ENCODE peak calls at places on chromosomes 7 and 10, in four cellular contexts. I is GM12878, P is IMR-90, O is K562. Y is an unnamed sample.

GRCh38 chr7:158329014-158329610 is 258.5 kb downstream of the PTPRN2 start:
- DNase-seq in I (no peak), P (no peak), O (no peak), Y (no peak)

GRCh38 chr10:65931291-65932080 is 994.4 kb upstream of the LRRTM3 start:
- DNase-seq in I (no peak), P (no peak), O (no peak), Y (peak; percentile 8)

GRCh38 chr10:28722065-28722803 is 44.9 kb downstream of the BAMBI start:
- DNase-seq in I (no peak), P (peak; percentile 40), O (no peak), Y (peak; percentile 36)

GRCh38 chr7:141460781-141461715 is 90.2 kb upstream of the AGK start:
- DNase-seq in I (no peak), P (no peak), O (no peak), Y (no peak)

GRCh38 chr7:99392659-99393362 is 15.6 kb downstream of the PDAP1 start:
- DNase-seq in I (no peak), P (no peak), O (peak; percentile 77), Y (peak; percentile 50)

GRCh38 chr10:93261961-93262610 is 188.4 kb downstream of the CYP26A1 start:
- DNase-seq in I (no peak), P (peak; percentile 58), O (no peak), Y (peak; percentile 21)

GRCh38 chr7:120054376-120055100 is 218.4 kb upstream of the KCND2 start:
- DNase-seq in I (no peak), P (no peak), O (no peak), Y (no peak)

GRCh38 chr10:96124230-96125141 is 5.6 kb upstream of the ZNF518A start:
- DNase-seq in I (no peak), P (peak; percentile 36), O (peak; percentile 79), Y (peak; percentile 37)

GRCh38 chr10:60868946-60869345 is 75.0 kb downstream of the RHOBTB1 start:
- DNase-seq in I (no peak), P (no peak), O (no peak), Y (no peak)

GRCh38 chr10:104435822-104436221 is 82.2 kb downstream of the CFAP58 start:
- DNase-seq in I (no peak), P (peak; percentile 4), O (no peak), Y (no peak)

GRCh38 chr10:110511734-110512449 is 14.2 kb downstream of the DUSP5 start:
- DNase-seq in I (no peak), P (no peak), O (no peak), Y (peak; percentile 85)

GRCh38 chr10:46255696-46256355 is 31.0 kb upstream of the ANTXRL start:
- DNase-seq in I (no peak), P (peak; percentile 12), O (peak; percentile 80), Y (peak; percentile 58)

GRCh38 chr7:3264693-3265339 is 36.2 kb upstream of the SDK1 start:
- DNase-seq in I (no peak), P (no peak), O (no peak), Y (no peak)

GRCh38 chr7:44793919-44794715 is 2.4 kb upstream of the PPIA start:
- DNase-seq in I (no peak), P (peak; percentile 33), O (no peak), Y (no peak)

GRCh38 chr7:35823440-35823839 is 22.6 kb downstream of the SEPTIN7 start:
- DNase-seq in I (no peak), P (no peak), O (no peak), Y (no peak)

GRCh38 chr10:36441557-36441956 is 683.8 kb upstream of the ANKRD30A start:
- DNase-seq in I (no peak), P (no peak), O (no peak), Y (peak; percentile 65)

GRCh38 chr7:54932818-54933543 is 85.8 kb upstream of the EGFR start:
- DNase-seq in I (no peak), P (peak; percentile 66), O (no peak), Y (peak; percentile 28)

GRCh38 chr10:124243702-124244121 is 150.3 kb upstream of the CHST15 start:
- DNase-seq in I (no peak), P (no peak), O (no peak), Y (no peak)

GRCh38 chr7:7701513-7701912 is 16.9 kb downstream of the RPA3 start:
- DNase-seq in I (no peak), P (no peak), O (no peak), Y (no peak)

GRCh38 chr7:128831994-128832879 is 2.0 kb downstream of the FLNC start:
- DNase-seq in I (no peak), P (peak; percentile 30), O (peak; percentile 95), Y (peak; percentile 29)

GRCh38 chr7:38102486-38102885 is 75.6 kb upstream of the STARD3NL start:
- DNase-seq in I (no peak), P (peak; percentile 1), O (no peak), Y (peak; percentile 27)

GRCh38 chr10:72049969-72050781 is 38.2 kb downstream of the SPOCK2 start:
- DNase-seq in I (no peak), P (no peak), O (no peak), Y (no peak)

GRCh38 chr7:151426486-151426905 is 13.4 kb downstream of the CRYGN start:
- DNase-seq in I (no peak), P (peak; percentile 93), O (no peak), Y (peak; percentile 47)

GRCh38 chr7:428896-429827 is 90.5 kb downstream of the PDGFA start:
- DNase-seq in I (no peak), P (no peak), O (no peak), Y (no peak)

GRCh38 chr7:78301361-78301760 is 502.8 kb downstream of the PHTF2 start:
- DNase-seq in I (no peak), P (peak; percentile 56), O (no peak), Y (no peak)

GRCh38 chr7:39510738-39511372 is 55.3 kb upstream of the YAE1 start:
- DNase-seq in I (no peak), P (peak; percentile 45), O (no peak), Y (no peak)

GRCh38 chr10:34504534-34504933 is 310.6 kb downstream of the PARD3 start:
- DNase-seq in I (no peak), P (peak; percentile 71), O (peak; percentile 16), Y (peak; percentile 19)

GRCh38 chr7:43792471-43792870 is 34.0 kb downstream of the BLVRA start:
- DNase-seq in I (no peak), P (no peak), O (no peak), Y (no peak)
- TF ChIP-seq FOS in I (no peak), P (no peak), O (no peak), Y (no peak)

DNA sequence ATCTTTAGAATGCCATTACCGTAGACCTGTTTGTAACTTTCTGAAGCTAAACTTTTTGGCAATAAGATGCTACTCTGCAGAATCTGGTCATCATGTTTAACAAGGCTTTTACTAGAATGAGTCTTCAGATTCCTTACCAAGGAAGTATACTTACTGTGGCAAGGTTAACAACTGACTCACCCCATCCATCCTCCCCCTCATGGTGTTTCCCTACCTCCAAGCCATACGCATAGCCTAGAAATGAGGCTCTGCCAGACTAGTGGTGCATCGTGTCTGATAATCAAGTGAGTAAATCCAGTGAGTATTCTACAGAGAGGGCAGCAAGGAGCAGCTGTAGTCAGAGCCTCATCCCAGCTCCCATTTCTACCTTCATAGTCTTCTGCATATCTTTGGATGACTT is 223.6 kb downstream of the IPMK start:
- DNase-seq in I (no peak), P (peak; percentile 96), O (no peak), Y (no peak)
- TF ChIP-seq FOS in I (no peak), P (peak; percentile 22), O (no peak), Y (no peak)

GRCh38 chr10:117685431-117685830 is 142.9 kb downstream of the EMX2 start:
- DNase-seq in I (no peak), P (no peak), O (no peak), Y (no peak)

GRCh38 chr10:117688358-117688757 is 145.8 kb downstream of the EMX2 start:
- DNase-seq in I (no peak), P (no peak), O (no peak), Y (no peak)

GRCh38 chr10:117684211-117684610 is 141.7 kb downstream of the EMX2 start:
- DNase-seq in I (no peak), P (no peak), O (no peak), Y (no peak)

GRCh38 chr10:117684673-117685211 is 142.2 kb downstream of the EMX2 start:
- DNase-seq in I (no peak), P (no peak), O (peak; percentile 18), Y (no peak)

DNA sequence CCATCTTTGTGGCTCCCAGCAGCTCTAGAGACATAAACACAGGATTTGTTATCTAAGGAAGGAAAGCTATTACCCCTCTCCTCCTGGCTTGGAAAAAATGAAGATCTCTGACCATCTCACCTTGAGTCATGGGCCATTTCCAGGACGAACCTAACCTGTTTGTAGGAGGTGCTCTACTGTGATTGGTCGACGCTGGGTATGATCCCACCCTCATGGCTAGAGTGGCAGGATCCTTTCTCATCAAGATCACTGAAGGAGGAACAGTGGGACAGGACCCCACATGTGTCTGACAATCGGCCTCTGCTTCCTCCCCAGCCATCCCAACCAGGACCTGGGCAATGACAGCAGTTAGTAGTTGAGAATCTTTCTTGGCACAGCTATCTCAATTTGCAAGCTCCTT is 144.1 kb downstream of the EMX2 start:
- DNase-seq in I (no peak), P (no peak), O (peak; percentile 9), Y (no peak)
- TF ChIP-seq FOS in I (no peak), P (no peak), O (no peak), Y (no peak)

GRCh38 chr10:43121444-43121843 is 16.8 kb upstream of the CSGALNACT2 start:
- DNase-seq in I (no peak), P (no peak), O (no peak), Y (no peak)
- TF ChIP-seq FOS in I (no peak), P (no peak), O (no peak), Y (no peak)

DNA sequence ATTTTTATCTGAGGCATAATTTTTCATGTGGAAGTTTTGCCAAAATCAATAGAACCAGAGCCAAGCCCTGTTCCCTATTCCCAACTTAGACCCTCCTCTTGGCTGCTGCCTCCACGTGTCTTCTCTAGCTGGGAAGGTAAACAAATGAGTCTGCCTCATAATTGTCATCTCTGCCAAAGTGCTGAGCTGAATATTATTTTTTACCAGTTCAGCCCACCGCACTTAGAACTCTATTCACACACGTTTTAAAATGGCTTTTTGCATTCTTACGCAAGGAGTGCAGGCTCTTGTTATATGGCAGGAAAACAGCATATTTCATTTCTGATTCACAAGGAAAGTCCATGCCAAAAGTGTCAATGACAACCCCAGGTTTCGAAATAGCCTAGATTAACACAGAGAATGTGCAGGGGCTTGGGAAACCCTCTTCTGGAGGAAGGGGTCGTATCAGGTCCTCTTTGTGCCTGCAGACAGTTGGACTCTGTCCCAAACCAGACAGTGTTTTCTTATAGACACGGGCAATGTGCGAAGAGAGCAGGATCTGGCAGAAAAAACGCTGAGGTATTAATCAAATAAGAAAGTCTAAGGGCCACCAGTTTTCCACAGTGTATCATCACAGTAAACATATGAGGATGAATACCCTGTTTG is 370.6 kb upstream of the MGMT start:
- DNase-seq in I (no peak), P (peak; percentile 80), O (no peak), Y (peak; percentile 80)
- TF ChIP-seq FOS in I (no peak), P (no peak), O (no peak), Y (no peak)

GRCh38 chr7:84999450-84999849 is 187.4 kb downstream of the SEMA3D start:
- DNase-seq in I (no peak), P (no peak), O (no peak), Y (no peak)
- TF ChIP-seq FOS in I (no peak), P (no peak), O (no peak), Y (no peak)

DNA sequence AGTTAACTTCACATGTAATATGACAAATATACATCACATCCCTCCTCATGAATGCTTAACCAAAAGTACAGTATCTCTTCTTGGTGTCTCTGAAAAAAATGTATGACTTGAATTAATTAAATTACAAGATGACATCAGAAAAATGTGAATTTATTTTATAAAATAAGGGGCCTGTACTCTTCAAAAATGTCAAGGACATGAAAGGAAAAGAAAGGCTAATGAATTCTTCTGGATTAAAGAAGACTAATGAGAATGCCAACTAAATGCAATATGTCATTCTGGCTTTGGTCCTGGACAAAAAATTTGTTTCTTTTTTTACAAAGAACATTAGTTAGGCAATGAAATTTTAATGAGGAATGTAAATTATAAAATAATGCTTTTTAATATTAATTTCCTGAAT is 1125.7 kb downstream of the DNAJB9 start:
- DNase-seq in I (no peak), P (no peak), O (no peak), Y (no peak)
- TF ChIP-seq FOS in I (no peak), P (no peak), O (no peak), Y (no peak)

Y was measured in endothelial cell of umbilical vein.